ENCODE peak calls at places on chromosomes 2 and 18, in five cellular contexts. O, N, B, L and T are unnamed samples.

GRCh38 chr18:52339891-52340371 is at the start of gene DCC:
- DNase-seq in L (no peak), B (no peak), O (peak; percentile 45), N (peak; percentile 35), T (peak; percentile 11)

GRCh38 chr2:223093436-223093839 is 41.4 kb downstream of the KCNE4 start:
- DNase-seq in O (peak; percentile 72), N (no peak), B (no peak), L (no peak), T (no peak)

GRCh38 chr2:21820271-21820670 is 696.5 kb downstream of the TDRD15 start:
- DNase-seq in N (no peak), B (no peak), L (no peak), O (peak; percentile 8), T (no peak)

GRCh38 chr2:904243-905024 is 46.2 kb upstream of the SNTG2 start:
- DNase-seq in B (no peak), N (no peak), O (no peak), L (no peak), T (no peak)

GRCh38 chr18:5468394-5468793 is 75.4 kb downstream of the EPB41L3 start:
- DNase-seq in L (no peak), B (no peak), N (no peak), O (no peak), T (no peak)

GRCh38 chr18:79200546-79201268 is 131.5 kb downstream of the ATP9B start:
- DNase-seq in N (no peak), B (no peak), L (peak; percentile 14), O (peak; percentile 25), T (peak; percentile 8)

GRCh38 chr2:86194751-86195054 is 559 bp downstream of the IMMT start:
- DNase-seq in O (no peak), B (peak; percentile 70), L (no peak), N (no peak), T (no peak)

GRCh38 chr2:88658318-88658717 is 31.1 kb upstream of the EIF2AK3 start:
- DNase-seq in B (no peak), O (peak; percentile 79), N (no peak), L (no peak), T (no peak)

GRCh38 chr2:96491860-96492497 is 13.2 kb downstream of the NEURL3 start:
- DNase-seq in O (no peak), N (no peak), L (no peak), B (no peak), T (no peak)

DNA sequence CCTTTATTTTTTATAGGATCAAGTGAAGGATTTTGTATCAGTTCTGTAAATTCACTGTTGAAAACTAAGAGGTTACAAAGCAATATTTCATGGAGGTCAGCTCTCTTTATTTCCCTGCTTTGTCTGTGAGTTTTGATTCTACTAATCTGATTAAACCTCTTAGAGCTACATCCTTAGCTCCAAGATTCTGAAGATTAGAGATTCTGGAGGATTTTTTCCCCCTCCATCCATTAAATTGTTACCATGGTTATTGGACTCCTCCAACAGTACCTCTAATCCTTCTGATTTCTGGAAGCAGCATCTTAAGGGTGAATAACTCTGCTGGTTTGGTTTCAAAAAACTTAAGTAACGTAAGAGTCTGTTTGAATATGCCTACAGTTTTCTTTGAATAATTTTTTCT is 110.0 kb downstream of the TANC1 start:
- DNase-seq in B (no peak), L (no peak), O (no peak), N (no peak), T (no peak)
- TF ChIP-seq BHLHE40 in B (no peak), L (no peak), O (no peak), N (no peak), T (no peak)

DNA sequence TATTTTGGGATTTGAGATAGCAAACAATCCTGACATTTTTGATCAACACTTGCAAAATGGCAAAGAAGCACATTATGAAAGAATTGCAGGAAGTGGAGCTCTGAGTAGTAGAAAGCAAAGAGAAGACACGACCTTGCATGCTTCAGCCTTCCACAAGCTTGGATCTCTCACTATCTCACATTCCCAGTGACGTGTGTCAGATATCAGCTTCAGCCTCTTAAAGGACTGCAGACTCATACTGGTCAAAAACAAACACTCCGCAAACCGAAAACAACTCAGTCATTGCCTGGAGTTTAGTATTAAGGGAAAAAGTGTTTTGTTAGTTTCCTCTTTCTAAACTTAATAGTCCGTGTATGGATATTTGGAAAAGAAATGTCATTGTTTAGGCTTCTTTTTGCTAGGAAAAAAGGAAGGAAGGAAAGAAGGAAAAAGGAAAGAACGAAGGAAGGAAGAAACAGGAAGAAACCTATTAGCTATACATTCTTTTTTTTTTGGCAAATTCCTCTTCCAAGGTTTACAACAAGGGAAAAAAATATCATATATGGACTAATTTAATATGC is 32.6 kb upstream of the SLC40A1 start:
- DNase-seq in B (no peak), L (peak; percentile 32), O (peak; percentile 98), N (peak; percentile 25), T (peak; percentile 32)
- TF ChIP-seq BHLHE40 in B (no peak), L (peak; percentile 30), O (peak; percentile 46), N (no peak), T (no peak)

DNA sequence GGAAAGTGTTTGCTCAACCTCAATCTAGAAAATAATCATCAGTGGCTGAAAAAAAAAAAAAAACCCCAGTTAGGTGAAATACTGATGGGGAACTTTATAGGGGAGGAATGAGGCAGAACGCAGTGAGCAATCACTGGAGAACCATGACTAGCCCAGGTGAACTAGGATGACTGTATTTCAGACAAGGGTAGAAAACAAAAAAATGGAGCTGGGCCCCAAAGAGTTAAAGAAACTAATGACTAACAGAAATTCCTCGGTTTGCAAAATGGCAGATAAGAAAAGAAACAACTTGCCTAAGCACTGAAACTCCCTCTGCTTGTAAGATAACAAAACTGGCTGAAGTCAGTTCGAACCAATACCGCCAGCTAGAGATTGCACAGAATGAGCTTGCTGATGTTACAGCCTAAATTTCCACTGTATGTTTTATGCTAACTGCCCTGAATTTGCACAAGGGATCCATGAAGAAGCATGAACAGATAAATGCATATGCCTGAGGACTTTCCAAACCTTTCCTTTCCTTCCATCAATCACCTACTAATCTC is 245.9 kb downstream of the METTL4 start:
- DNase-seq in O (peak; percentile 1), N (no peak), L (peak; percentile 37), B (no peak), T (no peak)
- TF ChIP-seq BHLHE40 in O (no peak), N (no peak), L (no peak), B (no peak), T (no peak)

GRCh38 chr18:45254683-45255082 is 360.6 kb upstream of the SLC14A2 start:
- DNase-seq in L (no peak), B (no peak), N (no peak), O (no peak), T (no peak)
- TF ChIP-seq BHLHE40 in L (no peak), B (no peak), N (no peak), O (no peak), T (no peak)